ENCODE peak calls at places on chromosomes 7 and 10, in ten cellular contexts. I, X, L, Z, U, B, A, S, H and E are unnamed samples.

GRCh38 chr7:71733108-71733870 is 601.3 kb downstream of the GALNT17 start:
- DNase-seq in I (peak), L (peak), X (peak), B (peak), U (peak), H (peak), A (peak), S (peak), Z (peak), E (peak)

GRCh38 chr7:25619963-25620799 is 391.9 kb upstream of the NPVF start:
- DNase-seq in B (no peak), I (no peak), L (no peak), A (peak), Z (no peak), X (peak), S (peak), U (no peak), H (no peak), E (peak)

GRCh38 chr10:76558586-76558985 is 1079.0 kb downstream of the KCNMA1 start:
- DNase-seq in Z (peak), B (no peak), S (no peak), L (peak), A (peak), H (no peak), X (peak), I (no peak), U (peak), E (peak)

GRCh38 chr10:35448687-35449662 is 112.7 kb downstream of the CCNY start:
- DNase-seq in X (peak), B (peak), A (peak), H (no peak), U (no peak), I (no peak), L (no peak), S (no peak), Z (no peak), E (peak)

GRCh38 chr7:55066479-55066878 is 47.7 kb downstream of the EGFR start:
- DNase-seq in S (no peak), X (no peak), B (no peak), L (peak), U (peak), Z (no peak), I (peak), H (no peak), A (no peak), E (no peak)

GRCh38 chr7:80634505-80634904 is 3.9 kb upstream of the CD36 start:
- DNase-seq in U (peak), Z (no peak), H (peak), X (no peak), I (peak), B (no peak), A (no peak), L (peak), S (no peak), E (peak)

GRCh38 chr7:80428161-80429054 is 83.5 kb downstream of the GNAT3 start:
- DNase-seq in H (no peak), L (peak), B (peak), Z (no peak), S (no peak), A (no peak), X (peak), I (peak), U (peak), E (peak)

GRCh38 chr7:78149787-78150186 is 351.2 kb downstream of the PHTF2 start:
- DNase-seq in S (no peak), B (no peak), X (no peak), A (no peak), U (peak), I (no peak), H (peak), Z (no peak), L (peak), E (peak)

GRCh38 chr7:33964417-33965115 is 59.2 kb downstream of the BMPER start:
- DNase-seq in Z (no peak), S (no peak), X (no peak), B (no peak), I (no peak), L (no peak), H (no peak), U (no peak), A (no peak), E (peak)

GRCh38 chr7:80386686-80387085 is 125.2 kb downstream of the GNAT3 start:
- DNase-seq in Z (no peak), A (no peak), U (peak), H (no peak), B (no peak), S (no peak), L (peak), X (no peak), I (no peak), E (peak)

DNA sequence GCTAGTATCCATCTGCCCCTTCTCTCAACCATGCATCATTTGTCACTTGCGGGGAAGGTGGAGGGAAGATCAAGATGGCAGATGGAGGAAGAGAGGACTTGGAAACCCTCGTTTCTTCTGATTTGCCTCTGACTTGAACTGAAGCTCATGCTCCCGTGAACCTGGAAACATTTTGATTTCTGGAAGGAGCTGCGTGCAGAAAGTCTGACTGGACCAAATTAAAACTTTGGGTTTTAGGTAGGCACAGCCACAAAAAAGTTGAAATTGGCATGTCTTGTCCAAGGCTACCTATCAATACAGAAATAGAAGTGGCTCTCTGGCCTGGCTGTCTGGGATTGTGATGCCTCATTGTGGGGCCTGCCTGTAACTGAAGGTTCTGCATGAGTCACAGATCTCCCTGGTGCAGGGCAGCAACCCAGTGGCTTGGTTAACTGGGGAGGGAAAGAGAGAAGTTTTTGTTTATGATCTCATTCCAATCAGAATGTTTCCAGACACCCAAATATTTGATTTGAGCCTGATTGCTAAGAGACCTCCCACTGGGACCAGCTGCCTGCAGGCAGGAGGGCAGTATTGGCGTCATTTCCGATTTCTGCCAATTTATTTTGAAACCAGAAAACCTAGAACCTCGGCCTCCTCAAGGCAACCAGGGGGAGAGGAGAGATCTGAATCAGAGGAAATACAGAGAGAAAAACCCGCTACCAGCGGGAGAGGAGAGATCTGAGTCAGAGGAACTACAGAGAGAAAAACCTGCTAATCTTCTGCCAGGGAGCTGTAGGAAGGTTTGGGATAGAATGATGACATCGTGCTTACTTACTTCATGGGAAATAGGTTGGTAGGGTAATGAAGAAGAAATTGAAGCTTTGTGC is 363.6 kb downstream of the ANKRD30A start:
- DNase-seq in Z (no peak), S (no peak), U (peak), X (no peak), L (peak), I (peak), H (no peak), A (no peak), B (no peak), E (no peak)
- TF ChIP-seq CTCF in Z (no peak), S (no peak), U (no peak), X (no peak), L (no peak), I (no peak), H (no peak), A (no peak), B (no peak), E (no peak)

GRCh38 chr10:125112697-125113494 is 47.5 kb downstream of the CTBP2 start:
- DNase-seq in S (no peak), L (no peak), A (peak), X (no peak), B (no peak), U (no peak), I (no peak), Z (no peak), H (no peak), E (no peak)
- H3K4me3 ChIP-seq in S (no peak), L (no peak), A (no peak), X (no peak), B (no peak), U (no peak), I (no peak), Z (no peak), H (no peak), E (no peak)

DNA sequence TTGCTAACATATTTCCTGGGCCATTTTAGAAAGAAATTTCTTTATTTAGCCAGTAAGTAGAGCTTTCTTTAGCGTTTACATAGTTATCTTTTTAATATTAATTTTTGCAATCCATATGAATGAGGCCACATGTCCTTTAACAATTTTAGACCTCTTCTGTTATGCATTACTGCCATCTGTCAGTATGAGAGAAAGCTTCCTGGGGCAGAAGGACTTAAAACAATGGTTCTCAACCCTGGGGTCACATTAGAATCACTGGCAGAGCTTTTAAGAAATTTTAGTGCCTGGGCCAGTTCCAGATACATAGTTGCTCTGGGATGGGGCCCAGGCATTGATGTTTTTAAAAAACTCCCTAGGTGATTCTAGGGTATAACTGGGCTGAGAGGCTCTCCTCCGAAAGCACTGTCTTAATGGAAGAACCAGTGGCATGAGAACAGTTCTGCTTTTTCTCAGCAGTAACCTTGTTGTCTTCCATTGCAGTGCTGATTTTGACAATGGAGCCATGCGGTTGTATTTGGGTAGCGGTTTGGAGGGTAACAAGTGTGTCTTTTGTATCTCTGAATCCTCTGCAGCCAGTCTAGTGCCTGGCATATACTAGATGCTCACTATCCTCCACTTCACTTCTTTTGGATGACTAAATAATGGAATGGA is 226.9 kb downstream of the AUTS2 start:
- DNase-seq in U (no peak), Z (no peak), A (no peak), B (no peak), S (no peak), I (no peak), H (no peak), L (no peak), X (no peak), E (peak)
- TF ChIP-seq CTCF in U (no peak), Z (no peak), A (no peak), B (no peak), S (peak), I (no peak), H (no peak), L (no peak), X (no peak), E (peak)

GRCh38 chr7:92276486-92276885 is 30.7 kb downstream of the ANKIB1 start:
- DNase-seq in U (no peak), L (no peak), A (no peak), S (no peak), B (no peak), I (no peak), Z (no peak), X (no peak), H (no peak), E (no peak)
- H3K4me3 ChIP-seq in U (no peak), L (no peak), A (no peak), S (no peak), B (no peak), I (no peak), Z (no peak), X (no peak), H (no peak), E (no peak)

DNA sequence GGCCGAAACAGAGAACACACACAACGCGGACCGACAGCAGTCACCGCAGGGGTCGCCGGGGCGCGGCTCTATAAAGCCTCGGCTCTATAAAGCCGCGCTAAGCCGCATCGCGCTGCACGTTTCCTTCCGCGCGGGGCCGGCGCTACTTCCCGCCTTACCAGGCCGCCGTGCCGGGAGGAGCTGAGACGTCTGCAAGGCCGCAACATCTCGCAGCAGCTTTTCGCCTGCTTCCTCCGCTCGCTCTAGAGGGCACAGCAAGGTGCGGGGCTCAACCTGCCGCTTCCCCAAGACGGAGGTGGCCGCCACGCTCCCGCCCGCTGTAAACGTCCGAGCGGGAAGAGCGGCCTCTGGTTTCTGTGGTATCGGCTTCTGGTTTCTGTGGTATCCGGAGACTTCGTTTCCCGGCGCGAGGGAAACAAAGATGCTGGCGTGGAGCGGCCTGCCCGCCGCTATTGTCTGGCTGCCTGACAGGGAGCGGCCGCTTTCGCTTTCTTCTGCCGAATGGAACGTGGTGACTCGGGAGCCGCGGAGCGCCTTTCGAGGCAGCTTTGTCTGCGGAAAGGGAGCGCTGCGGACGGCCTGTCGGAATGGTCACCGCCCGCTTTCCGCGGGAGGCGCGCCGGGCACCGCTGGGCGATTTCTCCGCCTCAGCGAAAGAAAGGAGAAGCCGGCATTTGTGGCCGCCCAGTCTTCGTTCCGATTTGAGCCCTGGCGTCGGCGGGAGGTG is 91.8 kb downstream of the SPAG6 start:
- DNase-seq in I (peak), S (peak), L (peak), X (peak), Z (peak), B (peak), U (peak), H (peak), A (peak), E (peak)
- TF ChIP-seq CTCF in I (no peak), S (no peak), L (no peak), X (no peak), Z (no peak), B (no peak), U (no peak), H (peak), A (peak), E (no peak)

DNA sequence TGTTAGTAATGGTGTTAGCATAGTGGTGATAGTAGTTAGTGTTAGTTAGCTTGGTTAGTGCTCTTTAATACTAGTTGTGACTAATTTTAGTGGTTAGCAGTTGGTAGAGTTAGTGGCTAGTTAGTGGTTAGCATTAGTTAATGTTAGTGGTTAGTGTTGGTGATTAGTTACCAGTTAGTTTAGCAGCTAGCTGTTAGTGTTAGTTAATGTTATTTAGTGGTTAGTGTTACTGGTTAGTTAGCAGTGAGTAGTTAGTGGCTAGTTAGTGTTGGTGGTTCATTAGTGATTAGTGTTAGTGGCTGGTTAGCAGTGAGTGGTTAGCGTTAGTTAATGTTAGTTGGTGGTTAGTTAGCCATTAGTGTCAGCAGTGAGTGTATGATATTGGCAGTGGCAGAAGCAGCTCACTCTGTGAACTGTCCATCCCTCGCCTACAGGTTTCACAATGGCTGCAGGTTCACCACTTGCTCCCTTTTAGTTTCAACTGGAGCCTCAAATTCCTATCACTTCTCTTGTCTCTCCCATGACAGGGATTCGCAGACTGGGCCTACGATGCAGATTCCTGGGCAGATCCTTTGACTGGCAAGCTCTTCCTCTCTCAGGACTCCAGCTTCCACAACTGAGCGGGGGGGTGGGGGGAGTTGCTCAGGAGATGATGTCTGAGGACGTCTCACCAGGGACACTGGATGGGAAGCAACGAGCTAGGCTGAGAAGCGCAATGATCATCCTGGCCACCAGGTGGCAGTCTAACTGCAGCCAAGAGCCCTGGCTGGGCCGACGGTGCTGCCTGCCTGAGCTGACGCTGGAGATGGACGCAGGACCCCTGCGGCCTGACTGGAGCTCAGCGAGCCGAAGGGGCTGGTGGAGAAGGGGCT is 19.5 kb downstream of the GHRHR start:
- DNase-seq in X (peak), Z (peak), U (peak), B (peak), S (peak), I (peak), H (peak), A (peak), L (peak), E (peak)
- H3K4me3 ChIP-seq in X (no peak), Z (no peak), U (no peak), B (no peak), S (no peak), I (no peak), H (no peak), A (no peak), L (no peak), E (no peak)

GRCh38 chr7:40715053-40715430 is 580.2 kb downstream of the SUGCT start:
- DNase-seq in A (no peak), B (no peak), Z (no peak), X (no peak), S (no peak), H (no peak), U (peak), I (no peak), L (peak), E (peak)
- TF ChIP-seq CTCF in A (no peak), B (no peak), Z (no peak), X (no peak), S (no peak), H (no peak), U (no peak), I (no peak), L (no peak), E (no peak)

GRCh38 chr10:23412223-23412622 is 26.7 kb upstream of the OTUD1 start:
- DNase-seq in B (no peak), H (no peak), X (no peak), L (peak), I (peak), S (no peak), U (peak), A (no peak), Z (no peak), E (peak)
- H3K4me3 ChIP-seq in B (no peak), H (no peak), X (no peak), L (no peak), I (no peak), S (peak), U (no peak), A (no peak), Z (no peak), E (no peak)

GRCh38 chr7:18792866-18793595 is 297.5 kb downstream of the HDAC9 start:
- DNase-seq in A (no peak), U (peak), Z (no peak), H (peak), L (no peak), B (no peak), I (no peak), X (no peak), S (no peak), E (peak)

GRCh38 chr7:18803880-18804279 is 308.3 kb downstream of the HDAC9 start:
- DNase-seq in B (no peak), H (no peak), I (no peak), X (no peak), S (no peak), A (no peak), U (no peak), L (no peak), Z (no peak), E (no peak)

GRCh38 chr7:18796216-18796615 is 300.7 kb downstream of the HDAC9 start:
- DNase-seq in S (no peak), H (no peak), X (no peak), Z (no peak), B (no peak), A (no peak), I (no peak), L (no peak), U (no peak), E (no peak)

GRCh38 chr7:18799899-18800298 is 304.4 kb downstream of the HDAC9 start:
- DNase-seq in L (no peak), H (no peak), A (no peak), U (no peak), B (no peak), I (no peak), S (no peak), Z (no peak), X (no peak), E (no peak)

DNA sequence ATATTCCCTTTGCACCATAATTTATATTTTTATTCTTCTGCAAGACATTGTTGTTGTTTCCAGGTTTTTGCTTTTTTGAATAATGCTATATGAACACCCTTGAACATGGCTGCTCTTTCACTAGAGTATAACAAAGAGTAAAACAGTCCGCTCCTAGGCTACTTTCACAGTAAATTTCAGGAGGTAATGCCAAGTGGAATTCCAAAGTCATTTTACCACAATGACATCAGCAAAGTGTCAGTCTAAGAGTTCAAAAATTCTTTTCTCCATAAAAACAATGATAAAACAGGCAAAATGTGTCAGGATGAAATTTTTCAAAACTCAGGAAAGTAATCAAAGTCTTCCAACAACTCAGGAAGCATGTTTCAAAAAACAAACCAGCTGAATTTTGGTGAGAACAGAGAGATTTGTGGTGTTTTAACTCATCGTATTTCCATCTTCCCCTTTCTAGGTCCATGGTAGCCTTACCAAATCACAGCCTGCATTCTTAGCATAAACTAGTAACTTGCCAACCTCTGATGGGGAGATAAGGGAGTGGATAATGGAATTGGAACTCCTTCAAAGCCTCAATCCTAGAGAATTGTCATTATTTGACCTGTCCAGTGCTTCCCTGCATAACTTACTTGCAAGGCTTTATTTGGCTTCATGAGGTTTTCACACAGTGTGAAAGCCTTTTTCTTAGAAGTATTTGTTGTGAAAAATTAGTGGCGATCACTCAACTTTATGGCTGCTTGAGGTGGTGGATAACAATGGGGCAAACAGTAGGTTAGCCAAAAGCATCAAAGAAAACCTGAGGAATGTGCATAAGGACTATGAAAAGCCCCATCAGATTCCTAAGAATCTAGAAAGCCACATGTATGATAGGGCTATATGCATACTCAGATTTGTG is 302.7 kb downstream of the HDAC9 start:
- DNase-seq in S (no peak), Z (no peak), I (no peak), X (no peak), U (peak), A (no peak), B (no peak), H (no peak), L (no peak), E (peak)
- TF ChIP-seq CTCF in S (no peak), Z (no peak), I (no peak), X (no peak), U (no peak), A (no peak), B (no peak), H (no peak), L (no peak), E (no peak)